ENCODE peak calls at places on chromosomes 2 and 18, in eight cellular contexts. A is A549, P is heart left ventricle, O is cardiac fibroblast, J is foreskin fibroblast, E is HCT116, M is right lobe of liver, R is retinal pigment epithelial cell. V is an unnamed sample.

GRCh38 chr2:16235747-16236146 is 295.4 kb downstream of the MYCN start:
- DNase-seq in A (no peak), P (no peak), M (no peak), E (no peak), R (no peak), J (no peak), O (no peak), V (no peak)

GRCh38 chr18:49849331-49850217 is 36.2 kb upstream of the ACAA2 start:
- DNase-seq in A (peak; percentile 87), O (peak; percentile 89), M (no peak), R (peak; percentile 89), E (peak; percentile 96), J (peak; percentile 68), P (peak; percentile 44), V (peak; percentile 63)

GRCh38 chr18:32714571-32715148 is 58.2 kb downstream of the KLHL14 start:
- DNase-seq in M (no peak), E (peak; percentile 28), O (peak; percentile 69), R (peak; percentile 39), A (peak; percentile 56), J (peak; percentile 1), P (peak; percentile 15), V (peak; percentile 23)

GRCh38 chr2:86383844-86384243 is 46.4 kb upstream of the REEP1 start:
- DNase-seq in J (peak; percentile 32), A (no peak), P (no peak), O (peak; percentile 75), E (no peak), R (no peak), M (no peak), V (peak; percentile 15)

GRCh38 chr2:147913701-147914480 is 69.1 kb downstream of the ACVR2A start:
- DNase-seq in M (no peak), P (no peak), J (no peak), E (no peak), R (no peak), O (peak; percentile 55), A (no peak), V (no peak)

GRCh38 chr2:68811364-68811763 is 59.8 kb downstream of the BMP10 start:
- DNase-seq in A (no peak), P (peak; percentile 53), J (no peak), M (peak; percentile 65), R (no peak), O (peak; percentile 66), E (no peak), V (no peak)

GRCh38 chr18:21968334-21968733 is 201.1 kb upstream of the GATA6 start:
- DNase-seq in R (no peak), J (no peak), A (no peak), O (no peak), M (peak; percentile 61), E (no peak), P (no peak), V (no peak)

GRCh38 chr2:8451273-8451672 is 230.6 kb upstream of the ID2 start:
- DNase-seq in E (no peak), O (no peak), M (no peak), J (no peak), A (no peak), P (no peak), R (no peak), V (no peak)

GRCh38 chr2:96764253-96764637 is 3.5 kb downstream of the CNNM4 start:
- DNase-seq in R (no peak), J (no peak), M (no peak), E (no peak), O (no peak), A (no peak), P (no peak), V (no peak)

GRCh38 chr18:13376298-13376840 is 157.8 kb downstream of the LDLRAD4 start:
- DNase-seq in E (no peak), A (no peak), O (no peak), R (no peak), P (no peak), M (no peak), J (no peak), V (no peak)

GRCh38 chr2:237744613-237745249 is 53.8 kb upstream of the RBM44 start:
- DNase-seq in E (peak; percentile 23), R (no peak), P (peak; percentile 71), O (peak; percentile 79), J (no peak), M (peak; percentile 76), A (peak; percentile 67), V (no peak)

GRCh38 chr2:233563663-233564430 is 2.7 kb downstream of the USP40 start:
- DNase-seq in A (no peak), R (no peak), E (no peak), O (no peak), P (no peak), M (no peak), J (no peak), V (no peak)

GRCh38 chr18:65750421-65751144 is at the start of gene CDH7:
- DNase-seq in M (no peak), O (no peak), E (no peak), R (no peak), P (no peak), J (no peak), A (no peak), V (no peak)

GRCh38 chr18:49846263-49846662 is 32.9 kb upstream of the ACAA2 start:
- DNase-seq in O (peak; percentile 42), E (no peak), P (peak; percentile 25), R (no peak), M (no peak), A (no peak), J (peak; percentile 54), V (no peak)

GRCh38 chr2:156892449-156893335 is 364.8 kb upstream of the GALNT5 start:
- DNase-seq in M (no peak), J (peak; percentile 21), R (peak; percentile 43), O (peak; percentile 64), E (peak; percentile 68), P (no peak), A (peak; percentile 64), V (no peak)

GRCh38 chr2:56077352-56077915 is 106.4 kb upstream of the CCDC85A start:
- DNase-seq in R (no peak), M (no peak), A (peak; percentile 58), E (peak; percentile 39), O (peak; percentile 16), P (no peak), J (no peak), V (no peak)

GRCh38 chr2:9310390-9310789 is 103.8 kb downstream of the ASAP2 start:
- DNase-seq in O (peak; percentile 88), M (no peak), J (peak; percentile 83), R (peak; percentile 80), P (peak; percentile 66), A (peak; percentile 81), E (no peak), V (no peak)

DNA sequence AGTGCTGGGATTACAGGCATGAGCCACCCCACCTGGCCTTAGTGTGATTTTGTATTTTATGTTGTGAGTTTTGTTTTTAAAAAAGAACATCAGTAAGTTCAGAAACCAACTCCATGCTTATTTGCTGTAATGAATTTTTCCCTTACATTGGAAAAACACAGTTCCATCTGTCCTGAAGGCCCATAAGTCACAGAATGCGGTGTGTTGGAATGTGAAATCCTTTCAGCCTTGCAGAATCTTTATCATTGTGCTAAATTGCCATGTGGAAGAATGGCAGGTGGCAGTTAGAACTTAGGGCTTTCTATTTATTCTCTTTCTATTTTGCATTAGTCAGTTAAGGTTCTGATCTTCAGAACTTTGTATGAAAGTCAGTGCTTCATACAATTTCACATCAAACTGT is 52.6 kb downstream of the NEDD4L start:
- DNase-seq in E (no peak), J (no peak), R (no peak), P (no peak), O (no peak), M (no peak), A (no peak), V (no peak)
- H3K4me3 ChIP-seq in E (no peak overlapping the region), J (no peak overlapping the region), R (no peak overlapping the region), P (no peak overlapping the region), O (no peak overlapping the region), M (no peak overlapping the region), A (no peak overlapping the region), V (no peak overlapping the region)

GRCh38 chr2:239275037-239275685 is 125.7 kb downstream of the HDAC4 start:
- DNase-seq in P (peak; percentile 64), A (peak; percentile 97), E (peak; percentile 97), M (no peak), J (peak; percentile 96), O (peak; percentile 95), R (peak; percentile 88), V (peak; percentile 89)
- H3K4me3 ChIP-seq in P (peak overlapping the region; percentile 5), A (peak overlapping the region; percentile 42), E (peak overlapping the region; percentile 49), M (no peak overlapping the region), J (peak overlapping the region; percentile 23), O (peak overlapping the region; percentile 38), R (no peak overlapping the region), V (peak overlapping the region; percentile 20)

GRCh38 chr2:172439911-172440310 is 12.5 kb downstream of the ITGA6 start:
- DNase-seq in A (no peak), M (no peak), R (no peak), E (no peak), O (no peak), J (no peak), P (no peak), V (no peak)
- H3K4me3 ChIP-seq in A (no peak overlapping the region), M (no peak overlapping the region), R (no peak overlapping the region), E (no peak overlapping the region), O (no peak overlapping the region), J (no peak overlapping the region), P (no peak overlapping the region), V (no peak overlapping the region)

GRCh38 chr2:241540766-241541561 is 17.6 kb upstream of the BOK start:
- DNase-seq in E (peak; percentile 70), A (peak; percentile 80), J (peak; percentile 28), R (no peak), O (peak; percentile 67), P (peak; percentile 50), M (peak; percentile 34), V (no peak)
- H3K4me3 ChIP-seq in E (peak overlapping the region; percentile 35), A (peak overlapping the region; percentile 44), J (peak overlapping the region; percentile 44), R (peak overlapping the region; percentile 42), O (peak overlapping the region; percentile 48), P (peak overlapping the region; percentile 54), M (no peak overlapping the region), V (peak overlapping the region; percentile 56)

GRCh38 chr2:203800783-203801182 is 66.8 kb upstream of the CTLA4 start:
- DNase-seq in A (no peak), O (no peak), P (no peak), J (no peak), R (no peak), M (no peak), E (no peak), V (no peak)
- H3K4me3 ChIP-seq in A (no peak overlapping the region), O (no peak overlapping the region), P (no peak overlapping the region), J (no peak overlapping the region), R (no peak overlapping the region), M (no peak overlapping the region), E (no peak overlapping the region), V (no peak overlapping the region)

DNA sequence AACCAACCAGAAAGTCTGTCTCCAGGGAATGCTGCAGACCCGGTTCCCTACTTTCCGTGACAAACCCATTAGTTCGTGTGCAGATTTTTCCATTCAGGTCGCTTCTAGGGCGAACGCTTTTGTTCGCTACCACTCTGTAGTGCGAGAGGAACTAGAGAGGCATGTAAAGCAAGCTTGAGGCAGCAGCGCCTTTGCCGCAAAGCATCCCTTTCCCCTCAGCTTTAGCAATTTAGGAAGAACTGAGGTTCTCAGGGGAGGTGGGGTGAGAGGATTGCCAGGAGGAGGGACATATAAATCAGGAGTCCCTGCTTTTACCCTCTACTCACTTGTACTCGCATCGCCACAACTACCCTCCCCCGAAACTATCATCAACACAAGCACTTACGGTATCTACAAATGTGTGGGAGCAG is 753 bp upstream of the ZNF804A start:
- DNase-seq in E (peak; percentile 26), J (peak; percentile 34), A (no peak), P (no peak), O (peak; percentile 29), M (peak; percentile 13), R (no peak), V (no peak)
- H3K4me3 ChIP-seq in E (peak overlapping the region; percentile 41), J (peak overlapping the region; percentile 66), A (peak overlapping the region; percentile 60), P (peak overlapping the region; percentile 66), O (peak overlapping the region; percentile 62), M (peak overlapping the region; percentile 60), R (peak overlapping the region; percentile 70), V (peak overlapping the region; percentile 69)